ENCODE peak calls at places on chromosome 2, in seven cellular contexts. R, B, W, I, L, M and X are unnamed samples.

GRCh38 chr2:191631754-191632153 is 46.2 kb upstream of the NABP1 start:
- DNase-seq in R (no peak), B (peak), W (peak), I (no peak), L (no peak), M (no peak), X (no peak)

GRCh38 chr2:974454-974853 is 23.8 kb downstream of the SNTG2 start:
- DNase-seq in R (no peak), B (no peak), W (peak), I (peak), L (no peak), M (no peak), X (no peak)

GRCh38 chr2:133780099-133780996 is 212.1 kb upstream of the NCKAP5 start:
- DNase-seq in R (no peak), B (peak), W (peak), I (peak), L (peak), M (no peak), X (peak)

GRCh38 chr2:69043736-69044400 is 30.9 kb downstream of the ANTXR1 start:
- DNase-seq in R (no peak), B (no peak), W (no peak), I (no peak), L (no peak), M (no peak), X (no peak)

GRCh38 chr2:220946552-220946951 is 625.6 kb downstream of the EPHA4 start:
- DNase-seq in R (no peak), B (peak), W (peak), I (no peak), L (no peak), M (no peak), X (no peak)

GRCh38 chr2:202831241-202831997 is 40.1 kb downstream of the ICA1L start:
- DNase-seq in R (no peak), B (peak), W (peak), I (no peak), L (peak), M (peak), X (peak)

GRCh38 chr2:170314744-170315447 is 136.9 kb downstream of the MYO3B start:
- DNase-seq in R (no peak), B (no peak), W (peak), I (no peak), L (no peak), M (no peak), X (no peak)

GRCh38 chr2:75833386-75833785 is 122.7 kb upstream of the GCFC2 start:
- DNase-seq in R (no peak), B (no peak), W (peak), I (peak), L (no peak), M (no peak), X (no peak)

GRCh38 chr2:54259413-54260240 is 3.6 kb upstream of the TSPYL6 start:
- DNase-seq in R (no peak), B (peak), W (no peak), I (no peak), L (no peak), M (no peak), X (no peak)

GRCh38 chr2:95073856-95074662 is 47.5 kb downstream of the MRPS5 start:
- DNase-seq in R (no peak), B (no peak), W (no peak), I (no peak), L (peak), M (no peak), X (no peak)

GRCh38 chr2:181483876-181484275 is 26.7 kb downstream of the ITGA4 start:
- DNase-seq in R (no peak), B (no peak), W (no peak), I (no peak), L (no peak), M (no peak), X (no peak)

GRCh38 chr2:1572638-1573037 is 159.4 kb downstream of the TPO start:
- DNase-seq in R (peak), B (peak), W (no peak), I (no peak), L (no peak), M (no peak), X (no peak)